ENCODE peak calls at places on chromosome 1, in six cellular contexts. K, X, Q, Y, A and L are unnamed samples.

GRCh38 chr1:208007319-208007937 is 96.5 kb upstream of the CD34 start:
- DNase-seq in Q (no peak), A (no peak), X (no peak), K (no peak), Y (no peak), L (no peak)

GRCh38 chr1:159076753-159077656 is at the start of gene AIM2:
- DNase-seq in Q (no peak), Y (peak; percentile 81), X (no peak), K (no peak), A (no peak), L (no peak)

GRCh38 chr1:186775881-186776560 is 52.7 kb upstream of the PLA2G4A start:
- DNase-seq in K (no peak), Q (no peak), Y (no peak), A (no peak), X (no peak), L (no peak)

GRCh38 chr1:34266127-34266951 is 89.6 kb downstream of the C1orf94 start:
- DNase-seq in K (no peak), Q (no peak), X (no peak), Y (no peak), A (peak; percentile 66), L (no peak)

GRCh38 chr1:4170953-4171352 is 270.9 kb upstream of the C1orf174 start:
- DNase-seq in Y (no peak), X (no peak), Q (no peak), A (no peak), K (no peak), L (no peak)

GRCh38 chr1:230191839-230192238 is 124.8 kb downstream of the GALNT2 start:
- DNase-seq in A (no peak), K (no peak), X (no peak), Q (no peak), Y (no peak), L (peak; percentile 12)

GRCh38 chr1:34518146-34518545 is 236.7 kb upstream of the GJB5 start:
- DNase-seq in Y (no peak), A (no peak), Q (no peak), K (no peak), X (no peak), L (no peak)

GRCh38 chr1:77413541-77414335 is 131.9 kb downstream of the AK5 start:
- DNase-seq in Q (no peak), Y (no peak), X (no peak), K (no peak), A (no peak), L (no peak)

GRCh38 chr1:203572134-203572625 is 54.5 kb upstream of the ATP2B4 start:
- DNase-seq in X (no peak), Y (no peak), K (no peak), Q (no peak), A (peak; percentile 93), L (no peak)

GRCh38 chr1:225318706-225319575 is 108.9 kb downstream of the LBR start:
- DNase-seq in X (peak; percentile 41), Y (no peak), A (peak; percentile 64), K (no peak), Q (no peak), L (peak; percentile 13)

GRCh38 chr1:54117815-54118563 is 34.8 kb downstream of the CDCP2 start:
- DNase-seq in Y (no peak), K (no peak), Q (no peak), A (no peak), X (no peak), L (peak; percentile 59)

GRCh38 chr1:214416417-214417212 is 134.8 kb downstream of the PTPN14 start:
- DNase-seq in K (no peak), Y (no peak), X (no peak), A (no peak), Q (no peak), L (no peak)

GRCh38 chr1:113141650-113142473 is 68.9 kb downstream of the LRIG2 start:
- DNase-seq in Q (peak; percentile 18), A (no peak), Y (no peak), X (no peak), K (no peak), L (no peak)

GRCh38 chr1:248850536-248851251 is 8.2 kb downstream of the ZNF692 start:
- DNase-seq in A (peak; percentile 6), X (no peak), Q (no peak), Y (no peak), K (no peak), L (no peak)

GRCh38 chr1:32696041-32696440 is 6.5 kb downstream of the SYNC start:
- DNase-seq in A (no peak), Q (no peak), Y (no peak), K (no peak), X (no peak), L (no peak)

GRCh38 chr1:226629210-226629895 is 80.8 kb downstream of the STUM start:
- DNase-seq in X (no peak), A (no peak), Y (no peak), K (no peak), Q (no peak), L (no peak)

GRCh38 chr1:168520052-168520751 is 23.6 kb downstream of the XCL2 start:
- DNase-seq in Y (no peak), A (peak; percentile 57), X (no peak), K (no peak), Q (no peak), L (no peak)

GRCh38 chr1:209552406-209553264 is 30.9 kb upstream of the CAMK1G start:
- DNase-seq in Q (no peak), Y (no peak), K (no peak), A (no peak), X (no peak), L (no peak)

GRCh38 chr1:234168061-234168724 is 205.1 kb upstream of the COA6 start:
- DNase-seq in Q (no peak), X (no peak), A (no peak), Y (no peak), K (no peak), L (no peak)

GRCh38 chr1:119582801-119583200 is 65.3 kb downstream of the ZNF697 start:
- DNase-seq in Y (peak; percentile 47), A (peak; percentile 83), X (peak; percentile 10), K (no peak), Q (peak; percentile 13), L (peak; percentile 49)

GRCh38 chr1:41902125-41902524 is 16.6 kb downstream of the HIVEP3 start:
- DNase-seq in X (no peak), Y (peak; percentile 14), Q (peak; percentile 36), A (peak; percentile 98), K (no peak), L (peak; percentile 83)

GRCh38 chr1:109567823-109568222 is 19.4 kb downstream of the GNAI3 start:
- DNase-seq in X (no peak), K (no peak), Q (no peak), A (no peak), Y (no peak), L (no peak)

GRCh38 chr1:109573785-109574184 is 25.4 kb downstream of the GNAI3 start:
- DNase-seq in K (no peak), X (no peak), Y (no peak), Q (peak; percentile 26), A (no peak), L (no peak)

GRCh38 chr1:109569323-109569722 is 20.9 kb downstream of the GNAI3 start:
- DNase-seq in Y (no peak), K (no peak), X (no peak), A (no peak), Q (no peak), L (no peak)

GRCh38 chr1:109566982-109567381 is 18.6 kb downstream of the GNAI3 start:
- DNase-seq in K (no peak), X (no peak), Y (no peak), A (no peak), Q (no peak), L (no peak)

GRCh38 chr1:109570414-109570813 is 22.0 kb downstream of the GNAI3 start:
- DNase-seq in Q (no peak), Y (peak; percentile 53), K (no peak), X (no peak), A (peak; percentile 72), L (no peak)
- H3K27ac ChIP-seq in Q (no peak overlapping the region), Y (no peak overlapping the region), K (peak overlapping the region; percentile 6), X (no peak overlapping the region), A (no peak overlapping the region), L (no peak overlapping the region)

GRCh38 chr1:184950209-184950608 is 24.1 kb downstream of the NIBAN1 start:
- DNase-seq in Y (no peak), A (no peak), X (no peak), K (no peak), Q (no peak), L (no peak)

GRCh38 chr1:184959626-184960025 is 14.7 kb downstream of the NIBAN1 start:
- DNase-seq in K (no peak), X (no peak), Y (no peak), Q (no peak), A (no peak), L (no peak)

GRCh38 chr1:184958554-184959353 is 15.6 kb downstream of the NIBAN1 start:
- DNase-seq in X (no peak), A (no peak), Y (no peak), Q (no peak), K (no peak), L (no peak)

GRCh38 chr1:184953600-184954219 is 20.6 kb downstream of the NIBAN1 start:
- DNase-seq in X (no peak), Q (no peak), Y (no peak), K (no peak), A (peak; percentile 29), L (no peak)

GRCh38 chr1:184954232-184954995 is 19.9 kb downstream of the NIBAN1 start:
- DNase-seq in K (no peak), Q (no peak), X (no peak), A (peak; percentile 71), Y (no peak), L (peak; percentile 19)
- H3K27ac ChIP-seq in K (peak overlapping the region; percentile 45), Q (no peak overlapping the region), X (no peak overlapping the region), A (no peak overlapping the region), Y (peak overlapping the region; percentile 81), L (peak overlapping the region; percentile 35)

GRCh38 chr1:150696151-150696550 is 803 bp downstream of the GOLPH3L start:
- DNase-seq in A (peak; percentile 21), X (no peak), Y (no peak), K (no peak), Q (no peak), L (peak; percentile 2)

GRCh38 chr1:150696995-150697927 is at the start of gene GOLPH3L:
- DNase-seq in A (peak; percentile 100), K (peak; percentile 73), Y (peak; percentile 96), X (peak; percentile 98), Q (peak; percentile 94), L (peak; percentile 95)

GRCh38 chr1:150692720-150693119 is 4.2 kb downstream of the GOLPH3L start:
- DNase-seq in A (no peak), Q (no peak), Y (no peak), K (no peak), X (no peak), L (no peak)

GRCh38 chr1:150696590-150696989 is 364 bp downstream of the GOLPH3L start:
- DNase-seq in X (no peak), A (peak; percentile 23), Q (no peak), Y (no peak), K (no peak), L (no peak)

DNA sequence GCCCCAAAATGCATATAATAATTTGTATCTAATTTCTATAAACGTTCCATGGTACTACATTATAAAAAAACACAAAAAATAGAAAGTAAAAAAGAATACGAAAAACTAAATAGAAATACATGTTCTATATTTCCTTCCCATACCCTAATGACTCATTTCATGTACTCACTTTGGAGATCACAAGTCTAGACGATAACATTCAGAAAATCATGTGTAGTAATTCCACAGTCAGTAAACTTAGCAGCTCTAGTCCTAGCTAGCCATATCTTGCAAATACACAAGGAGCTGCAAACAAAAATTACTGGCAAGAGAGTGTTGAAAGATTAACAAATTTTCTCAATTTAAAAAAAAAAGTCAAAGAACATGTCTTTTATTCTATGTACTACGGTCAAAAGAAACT is 1.4 kb downstream of the GOLPH3L start:
- DNase-seq in Q (no peak), Y (no peak), K (no peak), A (no peak), X (no peak), L (no peak)
- H3K27ac ChIP-seq in Q (no peak overlapping the region), Y (no peak overlapping the region), K (peak overlapping the region; percentile 92), A (no peak overlapping the region), X (no peak overlapping the region), L (no peak overlapping the region)

GRCh38 chr1:46667782-46668760 is at the start of gene ATPAF1:
- DNase-seq in K (no peak), Q (no peak), X (peak; percentile 61), A (peak; percentile 93), Y (peak; percentile 71), L (peak; percentile 69)
- H3K27ac ChIP-seq in K (peak within 1 kb of the TSS; percentile 83), Q (no peak within 1 kb of the TSS), X (peak within 1 kb of the TSS; percentile 50), A (peak within 1 kb of the TSS; percentile 55), Y (peak within 1 kb of the TSS; percentile 83), L (peak within 1 kb of the TSS; percentile 10)